ENCODE peak calls at places on chromosomes 2 and 18, in six cellular contexts. One of them, this sample, is unnamed. For H3K4me1, the result is how much of the 10 kb centered on the place peaks cover.

GRCh38 chr2:233021771-233022170 is 8.7 kb upstream of the NGEF start:
- DNase-seq in left ventricle myocardium inferior: no peak
- DNase-seq in HCT116: no peak
- DNase-seq in stomach: peak
- DNase-seq in aorta: no peak
- DNase-seq in IMR-90: peak
- DNase-seq in this sample: peak

GRCh38 chr2:195410272-195410671 is 246.8 kb upstream of the SLC39A10 start:
- DNase-seq in left ventricle myocardium inferior: no peak
- DNase-seq in HCT116: no peak
- DNase-seq in stomach: no peak
- DNase-seq in aorta: no peak
- DNase-seq in IMR-90: no peak
- DNase-seq in this sample: no peak

GRCh38 chr2:220855296-220855695 is 716.8 kb downstream of the EPHA4 start:
- DNase-seq in left ventricle myocardium inferior: no peak
- DNase-seq in HCT116: no peak
- DNase-seq in stomach: no peak
- DNase-seq in aorta: no peak
- DNase-seq in IMR-90: peak
- DNase-seq in this sample: peak

GRCh38 chr2:46286715-46287114 is 10.5 kb upstream of the EPAS1 start:
- DNase-seq in left ventricle myocardium inferior: no peak
- DNase-seq in HCT116: no peak
- DNase-seq in stomach: no peak
- DNase-seq in aorta: no peak
- DNase-seq in IMR-90: no peak
- DNase-seq in this sample: no peak

GRCh38 chr2:239220976-239221375 is 179.8 kb downstream of the HDAC4 start:
- DNase-seq in left ventricle myocardium inferior: no peak
- DNase-seq in HCT116: no peak
- DNase-seq in stomach: peak
- DNase-seq in aorta: no peak
- DNase-seq in IMR-90: no peak
- DNase-seq in this sample: no peak

GRCh38 chr18:33212363-33212762 is 228.2 kb downstream of the CCDC178 start:
- DNase-seq in left ventricle myocardium inferior: no peak
- DNase-seq in HCT116: no peak
- DNase-seq in stomach: no peak
- DNase-seq in aorta: no peak
- DNase-seq in IMR-90: no peak
- DNase-seq in this sample: no peak

GRCh38 chr2:98412751-98413445 is 31.8 kb upstream of the INPP4A start:
- DNase-seq in left ventricle myocardium inferior: no peak
- DNase-seq in HCT116: peak
- DNase-seq in stomach: no peak
- DNase-seq in aorta: no peak
- DNase-seq in IMR-90: peak
- DNase-seq in this sample: peak

GRCh38 chr2:203790134-203790533 is 77.4 kb upstream of the CTLA4 start:
- DNase-seq in left ventricle myocardium inferior: no peak
- DNase-seq in HCT116: no peak
- DNase-seq in stomach: no peak
- DNase-seq in aorta: no peak
- DNase-seq in IMR-90: peak
- DNase-seq in this sample: no peak

GRCh38 chr18:36354989-36355388 is 57.5 kb downstream of the FHOD3 start:
- DNase-seq in left ventricle myocardium inferior: no peak
- DNase-seq in HCT116: no peak
- DNase-seq in stomach: no peak
- DNase-seq in aorta: no peak
- DNase-seq in IMR-90: peak
- DNase-seq in this sample: no peak

GRCh38 chr18:66999003-66999402 is 395.1 kb upstream of the CDH19 start:
- DNase-seq in left ventricle myocardium inferior: no peak
- DNase-seq in HCT116: no peak
- DNase-seq in stomach: no peak
- DNase-seq in aorta: no peak
- DNase-seq in IMR-90: no peak
- DNase-seq in this sample: no peak

GRCh38 chr2:106332054-106332453 is 136.2 kb downstream of the RGPD3 start:
- DNase-seq in left ventricle myocardium inferior: no peak
- DNase-seq in HCT116: no peak
- DNase-seq in stomach: no peak
- DNase-seq in aorta: no peak
- DNase-seq in IMR-90: no peak
- DNase-seq in this sample: no peak

GRCh38 chr2:56483081-56483480 is 299.3 kb downstream of the CCDC85A start:
- DNase-seq in left ventricle myocardium inferior: no peak
- DNase-seq in HCT116: no peak
- DNase-seq in stomach: no peak
- DNase-seq in aorta: no peak
- DNase-seq in IMR-90: no peak
- DNase-seq in this sample: no peak

GRCh38 chr2:140288726-140289125 is 1508.5 kb upstream of the NXPH2 start:
- DNase-seq in left ventricle myocardium inferior: no peak
- DNase-seq in HCT116: no peak
- DNase-seq in stomach: no peak
- DNase-seq in aorta: no peak
- DNase-seq in IMR-90: no peak
- DNase-seq in this sample: no peak

GRCh38 chr2:172667926-172668325 is 67.7 kb upstream of the RAPGEF4 start:
- DNase-seq in left ventricle myocardium inferior: no peak
- DNase-seq in HCT116: no peak
- DNase-seq in stomach: no peak
- DNase-seq in aorta: no peak
- DNase-seq in IMR-90: peak
- DNase-seq in this sample: no peak

GRCh38 chr2:8502316-8502715 is 179.5 kb upstream of the ID2 start:
- DNase-seq in left ventricle myocardium inferior: no peak
- DNase-seq in HCT116: no peak
- DNase-seq in stomach: no peak
- DNase-seq in aorta: no peak
- DNase-seq in IMR-90: no peak
- DNase-seq in this sample: no peak

GRCh38 chr2:158796606-158797005 is 1.5 kb downstream of the DAPL1 start:
- DNase-seq in left ventricle myocardium inferior: no peak
- DNase-seq in HCT116: no peak
- DNase-seq in stomach: no peak
- DNase-seq in aorta: no peak
- DNase-seq in IMR-90: no peak
- DNase-seq in this sample: no peak

GRCh38 chr2:216572582-216573578 is 60.3 kb upstream of the IGFBP2 start:
- DNase-seq in left ventricle myocardium inferior: peak
- DNase-seq in HCT116: peak
- DNase-seq in stomach: peak
- DNase-seq in aorta: peak
- DNase-seq in IMR-90: no peak
- DNase-seq in this sample: no peak
- H3K27ac ChIP-seq in left ventricle myocardium inferior: peak
- H3K27ac ChIP-seq in HCT116: peak
- H3K27ac ChIP-seq in stomach: peak
- H3K27ac ChIP-seq in aorta: peak
- H3K27ac ChIP-seq in IMR-90: no peak
- H3K27ac ChIP-seq in this sample: no peak

GRCh38 chr2:48345176-48345575 is 184.8 kb upstream of the STON1 start:
- DNase-seq in left ventricle myocardium inferior: no peak
- DNase-seq in HCT116: no peak
- DNase-seq in stomach: no peak
- DNase-seq in aorta: no peak
- DNase-seq in IMR-90: no peak
- DNase-seq in this sample: no peak

GRCh38 chr2:48341556-48342133 is 188.3 kb upstream of the STON1 start:
- DNase-seq in left ventricle myocardium inferior: no peak
- DNase-seq in HCT116: no peak
- DNase-seq in stomach: no peak
- DNase-seq in aorta: no peak
- DNase-seq in IMR-90: no peak
- DNase-seq in this sample: no peak

GRCh38 chr2:48343154-48343553 is 186.8 kb upstream of the STON1 start:
- DNase-seq in left ventricle myocardium inferior: no peak
- DNase-seq in HCT116: no peak
- DNase-seq in stomach: no peak
- DNase-seq in aorta: no peak
- DNase-seq in IMR-90: no peak
- DNase-seq in this sample: no peak

GRCh38 chr2:48344441-48344756 is 185.6 kb upstream of the STON1 start:
- DNase-seq in left ventricle myocardium inferior: no peak
- DNase-seq in HCT116: no peak
- DNase-seq in stomach: no peak
- DNase-seq in aorta: no peak
- DNase-seq in IMR-90: no peak
- DNase-seq in this sample: no peak

DNA sequence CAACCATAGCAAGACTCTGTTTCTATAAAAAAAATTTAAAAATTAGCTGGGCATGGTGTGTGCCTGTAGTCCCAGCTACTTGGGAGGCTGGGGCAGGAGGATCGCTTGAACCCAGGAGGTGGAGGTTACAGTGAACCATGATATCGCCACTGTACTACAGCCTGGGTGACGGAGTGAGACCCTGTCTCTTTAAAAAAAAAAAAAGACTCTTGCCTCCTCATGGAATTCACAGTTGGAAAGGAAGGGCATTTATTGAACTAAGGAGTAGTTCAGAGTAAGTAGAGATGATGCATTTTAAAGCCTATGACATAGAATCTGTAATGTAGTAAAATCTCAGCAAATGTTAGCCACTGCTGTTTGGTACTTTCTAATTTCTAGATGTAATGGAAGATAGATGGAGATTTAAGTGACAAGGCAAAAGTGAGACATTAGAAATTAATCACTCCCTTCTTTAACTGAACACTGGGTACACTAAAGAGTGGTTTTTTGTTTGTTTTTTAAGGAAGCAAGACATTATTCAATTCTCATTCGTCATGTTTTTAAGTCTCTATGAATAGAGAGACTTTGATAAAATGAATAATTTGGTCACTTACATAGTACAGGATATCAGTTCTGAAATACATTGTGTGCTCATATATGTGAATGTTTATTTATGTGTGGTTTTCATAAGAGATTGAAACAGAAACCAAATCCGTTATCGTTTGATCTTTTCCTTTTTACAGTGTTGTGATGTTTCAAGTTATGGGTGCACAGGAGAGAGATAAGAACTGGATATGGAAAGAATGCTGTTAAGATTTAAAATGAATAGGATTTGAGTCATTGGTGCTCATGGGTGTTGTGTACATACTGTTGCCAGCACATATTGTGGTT is 186.1 kb upstream of the STON1 start:
- DNase-seq in left ventricle myocardium inferior: no peak
- DNase-seq in HCT116: no peak
- DNase-seq in stomach: no peak
- DNase-seq in aorta: no peak
- DNase-seq in IMR-90: peak
- DNase-seq in this sample: no peak
- H3K4me3 ChIP-seq in left ventricle myocardium inferior: peak
- H3K4me3 ChIP-seq in HCT116: no peak
- H3K4me3 ChIP-seq in stomach: no peak
- H3K4me3 ChIP-seq in aorta: no peak
- H3K4me3 ChIP-seq in IMR-90: peak
- H3K4me3 ChIP-seq in this sample: no peak

GRCh38 chr2:189557373-189557772 is 23.2 kb downstream of the SLC40A1 start:
- DNase-seq in left ventricle myocardium inferior: no peak
- DNase-seq in HCT116: no peak
- DNase-seq in stomach: no peak
- DNase-seq in aorta: no peak
- DNase-seq in IMR-90: peak
- DNase-seq in this sample: no peak

GRCh38 chr2:189558516-189559263 is 21.9 kb downstream of the SLC40A1 start:
- DNase-seq in left ventricle myocardium inferior: no peak
- DNase-seq in HCT116: no peak
- DNase-seq in stomach: no peak
- DNase-seq in aorta: no peak
- DNase-seq in IMR-90: no peak
- DNase-seq in this sample: no peak

GRCh38 chr2:189560273-189560586 is 20.4 kb downstream of the SLC40A1 start:
- DNase-seq in left ventricle myocardium inferior: no peak
- DNase-seq in HCT116: no peak
- DNase-seq in stomach: no peak
- DNase-seq in aorta: no peak
- DNase-seq in IMR-90: no peak
- DNase-seq in this sample: no peak

GRCh38 chr2:189559579-189560272 is 20.9 kb downstream of the SLC40A1 start:
- DNase-seq in left ventricle myocardium inferior: peak
- DNase-seq in HCT116: no peak
- DNase-seq in stomach: no peak
- DNase-seq in aorta: no peak
- DNase-seq in IMR-90: no peak
- DNase-seq in this sample: no peak

GRCh38 chr2:189561371-189561948 is 19.1 kb downstream of the SLC40A1 start:
- DNase-seq in left ventricle myocardium inferior: no peak
- DNase-seq in HCT116: no peak
- DNase-seq in stomach: no peak
- DNase-seq in aorta: no peak
- DNase-seq in IMR-90: no peak
- DNase-seq in this sample: no peak
- H3K4me1 ChIP-seq in left ventricle myocardium inferior: half or more
- H3K4me1 ChIP-seq in HCT116: under half
- H3K4me1 ChIP-seq in stomach: half or more
- H3K4me1 ChIP-seq in aorta: under half
- H3K4me1 ChIP-seq in IMR-90: under half
- H3K4me1 ChIP-seq in this sample: under half

GRCh38 chr2:48510329-48510728 is 19.6 kb upstream of the STON1 start:
- DNase-seq in left ventricle myocardium inferior: no peak
- DNase-seq in HCT116: no peak
- DNase-seq in stomach: no peak
- DNase-seq in aorta: no peak
- DNase-seq in IMR-90: peak
- DNase-seq in this sample: no peak

GRCh38 chr2:48512071-48512470 is 17.9 kb upstream of the STON1 start:
- DNase-seq in left ventricle myocardium inferior: no peak
- DNase-seq in HCT116: no peak
- DNase-seq in stomach: no peak
- DNase-seq in aorta: no peak
- DNase-seq in IMR-90: no peak
- DNase-seq in this sample: no peak

GRCh38 chr2:48514591-48514990 is 15.4 kb upstream of the STON1 start:
- DNase-seq in left ventricle myocardium inferior: no peak
- DNase-seq in HCT116: no peak
- DNase-seq in stomach: no peak
- DNase-seq in aorta: no peak
- DNase-seq in IMR-90: peak
- DNase-seq in this sample: no peak

GRCh38 chr2:48515588-48515987 is 14.4 kb upstream of the STON1 start:
- DNase-seq in left ventricle myocardium inferior: no peak
- DNase-seq in HCT116: no peak
- DNase-seq in stomach: no peak
- DNase-seq in aorta: no peak
- DNase-seq in IMR-90: no peak
- DNase-seq in this sample: no peak

GRCh38 chr2:48512586-48512985 is 17.4 kb upstream of the STON1 start:
- DNase-seq in left ventricle myocardium inferior: no peak
- DNase-seq in HCT116: no peak
- DNase-seq in stomach: no peak
- DNase-seq in aorta: no peak
- DNase-seq in IMR-90: no peak
- DNase-seq in this sample: no peak
- H3K27ac ChIP-seq in left ventricle myocardium inferior: no peak
- H3K27ac ChIP-seq in HCT116: no peak
- H3K27ac ChIP-seq in stomach: peak
- H3K27ac ChIP-seq in aorta: no peak
- H3K27ac ChIP-seq in IMR-90: peak
- H3K27ac ChIP-seq in this sample: no peak